ENCODE peak calls at places on chromosomes 12 and 14, in four cellular contexts. One of them, this sample, is unnamed.

GRCh38 chr12:93733358-93733757 is 56.2 kb downstream of the CRADD start:
- ATAC-seq in sciatic nerve: no peak
- ATAC-seq in upper lobe of right lung: peak
- ATAC-seq in activated CD4-positive, alpha-beta T cell treated with anti-CD3 and anti-CD28 coated beads for 36 hours: no peak
- ATAC-seq in this sample: no peak

GRCh38 chr12:70719084-70719483 is 81.9 kb upstream of the PTPRB start:
- ATAC-seq in activated CD4-positive, alpha-beta T cell treated with anti-CD3 and anti-CD28 coated beads for 36 hours: no peak
- ATAC-seq in sciatic nerve: no peak
- ATAC-seq in upper lobe of right lung: peak
- ATAC-seq in this sample: peak

GRCh38 chr14:81550001-81550642 is 16.5 kb upstream of the SEL1L start:
- ATAC-seq in sciatic nerve: no peak
- ATAC-seq in activated CD4-positive, alpha-beta T cell treated with anti-CD3 and anti-CD28 coated beads for 36 hours: peak
- ATAC-seq in upper lobe of right lung: no peak
- ATAC-seq in this sample: no peak

GRCh38 chr14:64215274-64215673 is 78.9 kb downstream of the ESR2 start:
- ATAC-seq in upper lobe of right lung: no peak
- ATAC-seq in sciatic nerve: no peak
- ATAC-seq in activated CD4-positive, alpha-beta T cell treated with anti-CD3 and anti-CD28 coated beads for 36 hours: no peak
- ATAC-seq in this sample: no peak

GRCh38 chr12:75990189-75990912 is 41.2 kb downstream of the PHLDA1 start:
- ATAC-seq in upper lobe of right lung: peak
- ATAC-seq in sciatic nerve: no peak
- ATAC-seq in activated CD4-positive, alpha-beta T cell treated with anti-CD3 and anti-CD28 coated beads for 36 hours: no peak
- ATAC-seq in this sample: no peak

GRCh38 chr12:46507766-46508165 is 135.2 kb upstream of the SLC38A2 start:
- ATAC-seq in upper lobe of right lung: no peak
- ATAC-seq in sciatic nerve: no peak
- ATAC-seq in activated CD4-positive, alpha-beta T cell treated with anti-CD3 and anti-CD28 coated beads for 36 hours: peak
- ATAC-seq in this sample: no peak

GRCh38 chr14:68636597-68636996 is 156.3 kb downstream of the ZFP36L1 start:
- ATAC-seq in activated CD4-positive, alpha-beta T cell treated with anti-CD3 and anti-CD28 coated beads for 36 hours: no peak
- ATAC-seq in sciatic nerve: no peak
- ATAC-seq in upper lobe of right lung: no peak
- ATAC-seq in this sample: no peak

GRCh38 chr14:69441948-69442347 is 42.6 kb upstream of the PLEKHD1 start:
- ATAC-seq in activated CD4-positive, alpha-beta T cell treated with anti-CD3 and anti-CD28 coated beads for 36 hours: no peak
- ATAC-seq in sciatic nerve: no peak
- ATAC-seq in upper lobe of right lung: no peak
- ATAC-seq in this sample: no peak

GRCh38 chr14:72104011-72104613 is 171.9 kb downstream of the RGS6 start:
- ATAC-seq in activated CD4-positive, alpha-beta T cell treated with anti-CD3 and anti-CD28 coated beads for 36 hours: peak
- ATAC-seq in upper lobe of right lung: peak
- ATAC-seq in sciatic nerve: no peak
- ATAC-seq in this sample: no peak

GRCh38 chr12:20829919-20830318 is 19.4 kb downstream of the SLCO1B3 start:
- ATAC-seq in upper lobe of right lung: no peak
- ATAC-seq in activated CD4-positive, alpha-beta T cell treated with anti-CD3 and anti-CD28 coated beads for 36 hours: no peak
- ATAC-seq in sciatic nerve: no peak
- ATAC-seq in this sample: no peak

GRCh38 chr12:47281667-47282171 is 202.0 kb upstream of the AMIGO2 start:
- ATAC-seq in upper lobe of right lung: no peak
- ATAC-seq in sciatic nerve: peak
- ATAC-seq in activated CD4-positive, alpha-beta T cell treated with anti-CD3 and anti-CD28 coated beads for 36 hours: peak
- ATAC-seq in this sample: no peak

GRCh38 chr12:29611906-29612305 is 114.4 kb upstream of the OVCH1 start:
- ATAC-seq in activated CD4-positive, alpha-beta T cell treated with anti-CD3 and anti-CD28 coated beads for 36 hours: no peak
- ATAC-seq in sciatic nerve: peak
- ATAC-seq in upper lobe of right lung: no peak
- ATAC-seq in this sample: peak

GRCh38 chr12:123787466-123787865 is 25.4 kb downstream of the DNAH10 start:
- ATAC-seq in sciatic nerve: no peak
- ATAC-seq in activated CD4-positive, alpha-beta T cell treated with anti-CD3 and anti-CD28 coated beads for 36 hours: no peak
- ATAC-seq in upper lobe of right lung: no peak
- ATAC-seq in this sample: no peak

GRCh38 chr12:69810870-69811498 is 14.0 kb upstream of the MYRFL start:
- ATAC-seq in sciatic nerve: no peak
- ATAC-seq in upper lobe of right lung: no peak
- ATAC-seq in activated CD4-positive, alpha-beta T cell treated with anti-CD3 and anti-CD28 coated beads for 36 hours: no peak
- ATAC-seq in this sample: no peak

GRCh38 chr14:104293851-104294627 is 155.7 kb downstream of the KIF26A start:
- ATAC-seq in activated CD4-positive, alpha-beta T cell treated with anti-CD3 and anti-CD28 coated beads for 36 hours: no peak
- ATAC-seq in sciatic nerve: no peak
- ATAC-seq in upper lobe of right lung: no peak
- ATAC-seq in this sample: no peak

GRCh38 chr14:103393687-103394626 is 8.7 kb downstream of the MARK3 start:
- ATAC-seq in sciatic nerve: peak
- ATAC-seq in activated CD4-positive, alpha-beta T cell treated with anti-CD3 and anti-CD28 coated beads for 36 hours: no peak
- ATAC-seq in upper lobe of right lung: peak
- ATAC-seq in this sample: no peak

GRCh38 chr14:71403673-71404072 is 496.4 kb downstream of the PCNX1 start:
- ATAC-seq in sciatic nerve: no peak
- ATAC-seq in activated CD4-positive, alpha-beta T cell treated with anti-CD3 and anti-CD28 coated beads for 36 hours: peak
- ATAC-seq in upper lobe of right lung: peak
- ATAC-seq in this sample: no peak

GRCh38 chr12:3757261-3757660 is 4.4 kb upstream of the CRACR2A start:
- ATAC-seq in sciatic nerve: no peak
- ATAC-seq in upper lobe of right lung: no peak
- ATAC-seq in activated CD4-positive, alpha-beta T cell treated with anti-CD3 and anti-CD28 coated beads for 36 hours: no peak
- ATAC-seq in this sample: no peak

GRCh38 chr14:71221119-71221518 is 313.9 kb downstream of the PCNX1 start:
- ATAC-seq in sciatic nerve: no peak
- ATAC-seq in activated CD4-positive, alpha-beta T cell treated with anti-CD3 and anti-CD28 coated beads for 36 hours: no peak
- ATAC-seq in upper lobe of right lung: no peak
- ATAC-seq in this sample: no peak

GRCh38 chr12:46133751-46134150 is 135.1 kb downstream of the SLC38A1 start:
- ATAC-seq in upper lobe of right lung: peak
- ATAC-seq in sciatic nerve: no peak
- ATAC-seq in activated CD4-positive, alpha-beta T cell treated with anti-CD3 and anti-CD28 coated beads for 36 hours: no peak
- ATAC-seq in this sample: no peak

GRCh38 chr12:112170376-112170775 is 45.0 kb downstream of the TRAFD1 start:
- ATAC-seq in upper lobe of right lung: peak
- ATAC-seq in activated CD4-positive, alpha-beta T cell treated with anti-CD3 and anti-CD28 coated beads for 36 hours: peak
- ATAC-seq in sciatic nerve: peak
- ATAC-seq in this sample: no peak

GRCh38 chr14:28678887-28679286 is 87.7 kb upstream of the FOXG1 start:
- ATAC-seq in upper lobe of right lung: no peak
- ATAC-seq in activated CD4-positive, alpha-beta T cell treated with anti-CD3 and anti-CD28 coated beads for 36 hours: no peak
- ATAC-seq in sciatic nerve: no peak
- ATAC-seq in this sample: no peak

GRCh38 chr12:29428630-29429029 is 47.7 kb upstream of the ERGIC2 start:
- ATAC-seq in sciatic nerve: no peak
- ATAC-seq in activated CD4-positive, alpha-beta T cell treated with anti-CD3 and anti-CD28 coated beads for 36 hours: peak
- ATAC-seq in upper lobe of right lung: peak
- ATAC-seq in this sample: peak

GRCh38 chr12:42216737-42217136 is 21.3 kb downstream of the YAF2 start:
- ATAC-seq in upper lobe of right lung: no peak
- ATAC-seq in sciatic nerve: no peak
- ATAC-seq in activated CD4-positive, alpha-beta T cell treated with anti-CD3 and anti-CD28 coated beads for 36 hours: peak
- ATAC-seq in this sample: no peak

GRCh38 chr12:68631177-68631576 is 20.5 kb downstream of the RAP1B start:
- ATAC-seq in activated CD4-positive, alpha-beta T cell treated with anti-CD3 and anti-CD28 coated beads for 36 hours: no peak
- ATAC-seq in upper lobe of right lung: no peak
- ATAC-seq in sciatic nerve: no peak
- ATAC-seq in this sample: no peak